ENCODE peak calls at places on chromosome 18, in ten cellular contexts. T is lower leg skin; F is NCI-H2081; S is cardiac fibroblast; Q is ELR; U is effector memory CD8-positive, alpha-beta T cell; D is Calu3; G is stimulated activated CD4-positive, alpha-beta T cell treated with anti-CD3 and anti-CD28 coated beads, Interleukin-15, amount 100 ng/mL, for 1 hour; C is HEK293T; M is MV-4-11. K is an unnamed sample.

GRCh38 chr18:49055787-49056186 is 105.0 kb upstream of the SMAD7 start:
- DNase-seq in F (no peak), U (no peak), D (no peak), C (no peak), G (no peak), Q (peak; percentile 91), M (peak; percentile 89), S (peak; percentile 79), T (peak; percentile 50), K (peak; percentile 26)

GRCh38 chr18:68017385-68017784 is 500.9 kb upstream of the DSEL start:
- DNase-seq in C (no peak), U (no peak), D (no peak), T (no peak), M (no peak), G (no peak), F (no peak), S (no peak), Q (no peak), K (no peak)

GRCh38 chr18:35736696-35737095 is 155.2 kb downstream of the GALNT1 start:
- DNase-seq in Q (no peak), G (no peak), U (no peak), D (no peak), C (no peak), T (no peak), M (no peak), F (no peak), S (no peak), K (no peak)

GRCh38 chr18:7174359-7175107 is 56.4 kb upstream of the LRRC30 start:
- DNase-seq in U (no peak), F (no peak), M (no peak), C (no peak), D (peak; percentile 25), G (no peak), Q (no peak), S (peak; percentile 46), T (no peak), K (peak; percentile 41)

GRCh38 chr18:46152808-46153617 is 48.8 kb downstream of the HAUS1 start:
- DNase-seq in M (no peak), D (peak; percentile 83), Q (peak; percentile 72), G (no peak), F (no peak), T (no peak), S (no peak), U (no peak), C (no peak), K (no peak)

GRCh38 chr18:36493349-36494281 is 196.1 kb downstream of the FHOD3 start:
- DNase-seq in U (no peak), G (no peak), S (peak; percentile 75), M (no peak), C (no peak), D (no peak), F (no peak), Q (no peak), T (no peak), K (no peak)

GRCh38 chr18:63253428-63254372 is 65.9 kb downstream of the BCL2 start:
- DNase-seq in C (no peak), F (no peak), U (no peak), S (peak; percentile 29), G (no peak), D (no peak), T (no peak), M (peak; percentile 56), Q (peak; percentile 30), K (no peak)

GRCh38 chr18:80246656-80247402 is 485 bp downstream of the PARD6G start:
- DNase-seq in S (peak; percentile 21), C (peak; percentile 35), U (peak; percentile 31), M (no peak), D (no peak), G (no peak), Q (peak; percentile 21), F (peak; percentile 19), T (peak; percentile 36), K (peak; percentile 10)

GRCh38 chr18:499351-500229 is 911 bp downstream of the COLEC12 start:
- DNase-seq in Q (peak; percentile 92), G (no peak), D (no peak), C (peak; percentile 23), S (peak; percentile 50), T (no peak), F (no peak), U (no peak), M (no peak), K (peak; percentile 56)

GRCh38 chr18:79723036-79723435 is 43.4 kb downstream of the CTDP1 start:
- DNase-seq in G (no peak), Q (no peak), U (no peak), S (no peak), C (no peak), F (no peak), M (no peak), D (no peak), T (no peak), K (no peak)

GRCh38 chr18:62814114-62814759 is 98.9 kb downstream of the PHLPP1 start:
- DNase-seq in S (no peak), M (no peak), C (no peak), G (no peak), D (no peak), F (no peak), U (no peak), Q (no peak), T (no peak), K (no peak)

GRCh38 chr18:61470111-61470673 is 137.0 kb downstream of the CDH20 start:
- DNase-seq in Q (no peak), S (no peak), T (no peak), F (no peak), G (no peak), M (no peak), D (no peak), C (no peak), U (no peak), K (no peak)

GRCh38 chr18:12443631-12444030 is 35.9 kb downstream of the PRELID3A start:
- DNase-seq in D (no peak), S (peak; percentile 9), G (no peak), F (no peak), T (no peak), U (no peak), C (no peak), Q (no peak), M (no peak), K (no peak)

GRCh38 chr18:69725009-69725408 is 222.7 kb downstream of the CD226 start:
- DNase-seq in U (no peak), D (no peak), Q (no peak), T (no peak), C (no peak), F (no peak), M (no peak), G (no peak), S (no peak), K (no peak)

GRCh38 chr18:48473816-48474215 is 64.6 kb upstream of the ZBTB7C start:
- DNase-seq in D (no peak), Q (no peak), C (no peak), T (no peak), M (no peak), G (no peak), S (no peak), F (no peak), U (no peak), K (no peak)

GRCh38 chr18:79609021-79609461 is 70.6 kb upstream of the CTDP1 start:
- DNase-seq in U (no peak), G (no peak), M (no peak), S (no peak), T (no peak), C (no peak), Q (no peak), D (no peak), F (no peak), K (no peak)

GRCh38 chr18:59419386-59419785 is 60.3 kb upstream of the LMAN1 start:
- DNase-seq in S (peak; percentile 71), C (no peak), G (no peak), U (no peak), T (no peak), M (no peak), Q (no peak), D (no peak), F (peak; percentile 76), K (no peak)

GRCh38 chr18:3455938-3456685 is 6.1 kb downstream of the TGIF1 start:
- DNase-seq in G (no peak), M (no peak), F (peak; percentile 4), C (no peak), U (no peak), S (peak; percentile 50), D (peak; percentile 40), T (no peak), Q (peak; percentile 67), K (no peak)

GRCh38 chr18:49650426-49650891 is 88.6 kb downstream of the LIPG start:
- DNase-seq in C (no peak), M (no peak), F (no peak), G (no peak), T (no peak), D (no peak), U (no peak), S (no peak), Q (peak; percentile 13), K (no peak)

K was measured in HTR-8/SVneo.